ENCODE peak calls at places on chromosomes 13 and 19, in ten cellular contexts. K, Q, I, X, W, D, P, J, A and H are unnamed samples.

GRCh38 chr19:49658139-49658517 is 7.5 kb downstream of the IRF3 start:
- DNase-seq in I (no peak), X (no peak), Q (no peak), D (no peak), P (no peak), K (no peak), J (no peak), A (no peak), W (no peak), H (no peak)

GRCh38 chr19:53037101-53038097 is 7.1 kb upstream of the ERVV-2 start:
- DNase-seq in W (no peak), D (peak; percentile 67), A (no peak), K (peak; percentile 5), Q (no peak), P (no peak), X (no peak), I (no peak), J (peak; percentile 3), H (no peak)

GRCh38 chr19:4343056-4343844 is at the start of gene MPND:
- DNase-seq in I (peak; percentile 79), P (peak; percentile 87), X (peak; percentile 74), J (peak; percentile 39), Q (peak; percentile 84), K (peak; percentile 94), D (peak; percentile 86), W (peak; percentile 95), A (peak; percentile 72), H (peak; percentile 92)

GRCh38 chr13:83839158-83839557 is 43.1 kb downstream of the SLITRK1 start:
- DNase-seq in J (no peak), A (no peak), K (no peak), X (no peak), I (no peak), D (no peak), Q (no peak), W (no peak), P (no peak), H (no peak)

GRCh38 chr19:54035215-54036178 is 28.2 kb downstream of the VSTM1 start:
- DNase-seq in D (peak; percentile 91), P (no peak), J (peak; percentile 70), W (no peak), Q (no peak), X (peak; percentile 52), I (no peak), A (no peak), K (no peak), H (peak; percentile 94)

GRCh38 chr19:16023558-16023915 is 52.8 kb upstream of the TPM4 start:
- DNase-seq in D (no peak), K (no peak), P (no peak), X (no peak), A (no peak), Q (no peak), J (no peak), I (no peak), W (no peak), H (no peak)

GRCh38 chr13:98325724-98326123 is 148.7 kb upstream of the RNF113B start:
- DNase-seq in I (no peak), Q (no peak), K (no peak), W (no peak), A (no peak), D (no peak), P (no peak), X (no peak), J (no peak), H (no peak)

GRCh38 chr19:36209372-36209771 is 5.1 kb downstream of the ZNF565 start:
- DNase-seq in A (no peak), P (no peak), W (no peak), I (no peak), X (no peak), K (no peak), Q (no peak), J (no peak), D (no peak), H (no peak)

GRCh38 chr13:19289180-19289579 is 107.6 kb upstream of the TUBA3C start:
- DNase-seq in K (no peak), A (no peak), P (no peak), I (no peak), X (no peak), J (no peak), Q (no peak), W (no peak), D (no peak), H (no peak)

GRCh38 chr19:41411682-41412265 is 14.2 kb downstream of the BCKDHA start:
- DNase-seq in I (no peak), W (no peak), D (no peak), A (no peak), Q (no peak), X (no peak), J (no peak), P (no peak), K (peak; percentile 80), H (peak; percentile 69)

GRCh38 chr19:41866284-41866683 is 6.2 kb downstream of the RPS19 start:
- DNase-seq in J (no peak), P (no peak), A (no peak), K (no peak), Q (no peak), X (no peak), W (no peak), I (no peak), D (no peak), H (no peak)

GRCh38 chr19:42024622-42025111 is 30.6 kb upstream of the ATP1A3 start:
- DNase-seq in K (peak; percentile 76), I (no peak), A (no peak), D (peak; percentile 72), X (no peak), J (peak; percentile 14), P (no peak), W (no peak), Q (no peak), H (no peak)

GRCh38 chr13:77871596-77871995 is 47.0 kb downstream of the EDNRB start:
- DNase-seq in P (no peak), A (no peak), K (no peak), J (no peak), W (no peak), Q (no peak), D (no peak), X (no peak), I (no peak), H (no peak)

GRCh38 chr13:111272117-111272516 is 48.3 kb upstream of the TEX29 start:
- DNase-seq in A (no peak), I (no peak), D (no peak), X (no peak), P (no peak), K (no peak), W (no peak), Q (no peak), J (no peak), H (no peak)
- TF ChIP-seq CTCF in A (no peak), I (no peak), D (no peak), X (no peak), P (no peak), K (no peak), W (no peak), Q (no peak), J (no peak), H (no peak)

DNA sequence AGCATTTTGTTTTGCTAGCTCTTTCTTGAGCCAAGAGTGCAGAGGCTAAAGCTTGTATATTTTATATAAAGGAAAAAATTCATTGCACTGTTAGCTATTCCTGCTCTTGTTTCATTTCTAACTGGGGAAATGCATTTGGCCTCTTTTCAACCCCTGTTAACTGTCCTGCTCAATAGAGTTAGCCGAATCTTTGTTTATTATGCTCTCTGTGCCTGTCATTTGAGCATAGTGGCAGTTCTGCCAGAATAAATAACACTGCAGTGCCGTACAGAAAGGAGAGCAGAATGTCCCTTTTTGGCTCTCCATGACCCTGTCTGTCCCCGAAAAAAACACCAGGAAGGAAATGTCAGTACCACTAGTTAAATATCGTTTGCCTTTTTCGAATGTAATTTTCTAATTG is 350.8 kb downstream of the MYO16 start:
- DNase-seq in A (no peak), K (no peak), Q (no peak), X (no peak), W (no peak), D (no peak), I (no peak), J (no peak), P (no peak), H (no peak)
- TF ChIP-seq CTCF in A (no peak), K (no peak), Q (no peak), X (no peak), W (no peak), D (no peak), I (no peak), J (no peak), P (no peak), H (no peak)

DNA sequence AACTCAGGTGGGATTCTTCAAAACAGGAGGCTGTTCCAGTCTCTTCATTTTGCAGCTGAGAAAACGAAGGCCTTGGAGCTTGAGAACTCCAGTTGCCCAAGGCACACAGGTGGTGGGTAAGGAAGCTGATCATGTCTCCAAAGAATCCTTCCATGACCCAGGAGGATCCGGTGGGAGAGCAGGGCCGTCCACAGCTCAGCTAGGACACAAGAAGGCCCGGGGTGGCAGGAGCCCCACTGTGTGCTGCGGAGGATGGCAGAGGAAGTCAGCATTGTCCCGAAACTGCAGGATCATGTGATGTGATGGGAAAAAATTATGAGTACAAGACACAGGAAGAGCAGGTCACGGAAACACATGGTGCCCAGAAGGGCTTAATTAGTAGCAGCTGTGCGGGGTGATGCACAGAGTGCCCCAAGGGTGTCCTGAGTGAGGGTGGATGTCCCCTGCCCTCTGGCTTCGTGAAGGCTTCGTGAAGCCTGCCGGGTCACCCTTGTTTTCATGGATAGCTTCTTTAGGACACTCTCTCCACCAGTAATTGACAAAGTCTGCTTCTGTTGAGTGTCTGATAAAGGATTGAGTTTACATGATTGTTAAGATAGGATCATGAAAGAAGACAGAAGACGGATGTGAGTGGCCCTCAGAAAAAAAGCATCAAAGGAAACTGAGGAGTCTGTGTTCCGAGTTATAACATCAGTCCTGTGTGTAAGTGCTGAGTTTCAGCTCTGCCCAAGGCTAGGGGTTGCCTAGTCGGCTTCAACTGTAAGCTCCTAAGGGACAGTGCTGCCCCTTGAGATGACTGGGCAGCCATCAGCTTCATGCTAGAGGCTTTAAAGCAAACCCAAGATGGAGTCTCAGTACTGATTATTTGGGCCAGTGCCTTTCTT is 33.8 kb upstream of the SACS start:
- DNase-seq in K (no peak), Q (no peak), X (no peak), A (no peak), D (no peak), I (no peak), W (no peak), P (no peak), J (no peak), H (no peak)
- TF ChIP-seq CTCF in K (peak; percentile 0), Q (peak; percentile 4), X (no peak), A (no peak), D (no peak), I (no peak), W (no peak), P (no peak), J (no peak), H (no peak)

DNA sequence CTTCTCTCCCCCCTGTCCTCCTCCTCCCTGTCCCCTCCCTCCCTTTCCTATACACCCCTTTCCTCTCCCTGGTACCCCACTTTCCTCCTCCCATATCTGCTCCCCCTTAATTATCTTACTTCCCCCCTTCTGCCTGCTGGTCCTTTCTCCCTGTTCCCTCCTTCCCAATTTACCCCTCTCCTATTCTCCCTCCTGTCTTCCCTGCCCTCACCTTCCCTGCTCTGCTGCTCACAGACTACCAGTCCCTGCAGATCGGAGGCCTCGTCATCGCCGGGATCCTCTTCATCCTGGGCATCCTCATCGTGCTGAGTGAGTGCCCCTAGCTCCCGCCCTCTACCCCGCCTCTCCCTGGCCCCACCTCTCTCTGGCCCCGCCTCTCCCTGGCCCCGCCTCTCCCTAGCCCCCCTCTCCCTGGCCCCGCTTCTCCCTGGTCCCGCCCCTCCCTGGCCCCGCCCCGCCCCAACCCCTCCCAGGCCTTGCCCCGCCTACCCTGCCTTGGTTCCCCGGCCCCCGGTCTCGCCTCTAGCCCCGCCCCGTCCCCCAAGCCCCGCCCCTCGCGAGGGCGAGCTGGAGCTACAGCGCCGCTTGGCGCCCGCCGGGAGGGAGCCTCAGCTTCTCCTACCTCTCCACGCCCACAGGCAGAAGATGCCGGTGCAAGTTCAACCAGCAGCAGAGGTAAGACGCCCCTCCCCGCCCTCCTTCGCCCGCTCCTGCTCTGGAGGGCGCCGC is 2.0 kb upstream of the FXYD7 start:
- DNase-seq in J (peak; percentile 68), K (peak; percentile 89), D (peak; percentile 93), I (peak; percentile 79), Q (peak; percentile 91), W (peak; percentile 97), P (peak; percentile 95), X (peak; percentile 95), A (peak; percentile 38), H (peak; percentile 93)
- TF ChIP-seq CTCF in J (peak; percentile 53), K (peak; percentile 32), D (peak; percentile 45), I (peak; percentile 26), Q (no peak), W (peak; percentile 24), P (peak; percentile 76), X (peak; percentile 66), A (peak; percentile 75), H (peak; percentile 57)